ENCODE peak calls at places on chromosome 9, in four cellular contexts. S, J, B and E are unnamed samples.

GRCh38 chr9:106797299-106797698 is 65.7 kb upstream of the ZNF462 start:
- DNase-seq in S (no peak), J (peak), B (no peak), E (no peak)

GRCh38 chr9:128033609-128034008 is 33.5 kb downstream of the NAIF1 start:
- DNase-seq in S (no peak), J (no peak), B (no peak), E (no peak)

GRCh38 chr9:124356745-124357390 is 58.4 kb downstream of the PSMB7 start:
- DNase-seq in S (no peak), J (no peak), B (no peak), E (no peak)

GRCh38 chr9:616694-617093 is 224.8 kb upstream of the DMRT1 start:
- DNase-seq in S (no peak), J (no peak), B (peak), E (no peak)

GRCh38 chr9:106954562-106954961 is 91.6 kb downstream of the ZNF462 start:
- DNase-seq in S (no peak), J (no peak), B (peak), E (no peak)

GRCh38 chr9:36959681-36960574 is 74.1 kb downstream of the PAX5 start:
- DNase-seq in S (no peak), J (no peak), B (no peak), E (no peak)

GRCh38 chr9:81266674-81267073 is 422.7 kb downstream of the TLE1 start:
- DNase-seq in S (no peak), J (peak), B (peak), E (no peak)

GRCh38 chr9:128420060-128420650 is 502 bp upstream of the CERCAM start:
- DNase-seq in S (peak), J (no peak), B (peak), E (peak)

GRCh38 chr9:127574089-127574921 is 37.8 kb upstream of the STXBP1 start:
- DNase-seq in S (peak), J (no peak), B (peak), E (no peak)

GRCh38 chr9:74674077-74674476 is 176.9 kb downstream of the RORB start:
- DNase-seq in S (no peak), J (no peak), B (no peak), E (no peak)

GRCh38 chr9:5578698-5579085 is 50.2 kb upstream of the RIC1 start:
- DNase-seq in S (no peak), J (no peak), B (peak), E (no peak)

GRCh38 chr9:38008168-38009034 is 60.6 kb downstream of the SHB start:
- DNase-seq in S (peak), J (peak), B (peak), E (peak)

GRCh38 chr9:126198854-126199253 is 127.8 kb upstream of the MVB12B start:
- DNase-seq in S (no peak), J (no peak), B (no peak), E (no peak)

GRCh38 chr9:106623558-106623957 is 239.4 kb upstream of the ZNF462 start:
- DNase-seq in S (no peak), J (no peak), B (no peak), E (no peak)

GRCh38 chr9:101737165-101737704 is 1.2 kb downstream of the GRIN3A start:
- DNase-seq in S (no peak), J (no peak), B (no peak), E (no peak)

GRCh38 chr9:109600142-109600541 is 102.0 kb upstream of the PTPN3 start:
- DNase-seq in S (peak), J (peak), B (peak), E (peak)

GRCh38 chr9:89149726-89150125 is 28.9 kb downstream of the SHC3 start:
- DNase-seq in S (peak), J (peak), B (peak), E (peak)

GRCh38 chr9:134283111-134283515 is 43.1 kb upstream of the RXRA start:
- DNase-seq in S (peak), J (peak), B (peak), E (no peak)

GRCh38 chr9:109996936-109997580 is 210.9 kb downstream of the C9orf152 start:
- DNase-seq in S (no peak), J (no peak), B (peak), E (no peak)

GRCh38 chr9:116842658-116843057 is 155.6 kb downstream of the TRIM32 start:
- DNase-seq in S (no peak), J (no peak), B (peak), E (no peak)

GRCh38 chr9:89810434-89810833 is 205.6 kb downstream of the GADD45G start:
- DNase-seq in S (no peak), J (peak), B (no peak), E (no peak)

GRCh38 chr9:8351431-8351830 is 551.9 kb upstream of the DMAC1 start:
- DNase-seq in S (no peak), J (no peak), B (no peak), E (no peak)

GRCh38 chr9:37966443-37967271 is 62.7 kb upstream of the SLC25A51 start:
- DNase-seq in S (no peak), J (no peak), B (no peak), E (no peak)

GRCh38 chr9:126703330-126704156 is 89.8 kb downstream of the LMX1B start:
- DNase-seq in S (no peak), J (no peak), B (no peak), E (no peak)

GRCh38 chr9:69157751-69158466 is 16.2 kb upstream of the TJP2 start:
- DNase-seq in S (no peak), J (peak), B (no peak), E (peak)

GRCh38 chr9:109270441-109270840 is 50.4 kb downstream of the EPB41L4B start:
- DNase-seq in S (no peak), J (no peak), B (no peak), E (no peak)

GRCh38 chr9:70121818-70122436 is 78.3 kb downstream of the MAMDC2 start:
- DNase-seq in S (no peak), J (peak), B (peak), E (no peak)

GRCh38 chr9:88388886-88389617 is 808 bp downstream of the SPIN1 start:
- DNase-seq in S (peak), J (peak), B (peak), E (peak)

GRCh38 chr9:120152295-120152694 is 427.7 kb downstream of the CDK5RAP2 start:
- DNase-seq in S (no peak), J (peak), B (no peak), E (no peak)

GRCh38 chr9:109498195-109499060 is at the start of gene PTPN3:
- DNase-seq in S (no peak), J (no peak), B (peak), E (no peak)

GRCh38 chr9:34430843-34431437 is 27.4 kb downstream of the FAM219A start:
- DNase-seq in S (peak), J (peak), B (peak), E (peak)

GRCh38 chr9:16150501-16150900 is 597.7 kb downstream of the CCDC171 start:
- DNase-seq in S (peak), J (no peak), B (no peak), E (no peak)

GRCh38 chr9:91978739-91979414 is 28.8 kb upstream of the ROR2 start:
- DNase-seq in S (peak), J (peak), B (peak), E (peak)

GRCh38 chr9:546797-547223 is 294.7 kb upstream of the DMRT1 start:
- DNase-seq in S (peak), J (peak), B (no peak), E (peak)

GRCh38 chr9:88064554-88064953 is 73.7 kb downstream of the SPATA31C2 start:
- DNase-seq in S (no peak), J (no peak), B (no peak), E (no peak)

GRCh38 chr9:86636051-86636450 is 281.8 kb upstream of the TUT7 start:
- DNase-seq in S (no peak), J (no peak), B (no peak), E (no peak)

GRCh38 chr9:86629530-86629929 is 275.3 kb upstream of the TUT7 start:
- DNase-seq in S (no peak), J (no peak), B (no peak), E (no peak)

GRCh38 chr9:86633904-86634303 is 279.7 kb upstream of the TUT7 start:
- DNase-seq in S (no peak), J (no peak), B (no peak), E (no peak)

GRCh38 chr9:86634501-86634900 is 280.3 kb upstream of the TUT7 start:
- DNase-seq in S (no peak), J (no peak), B (no peak), E (no peak)

DNA sequence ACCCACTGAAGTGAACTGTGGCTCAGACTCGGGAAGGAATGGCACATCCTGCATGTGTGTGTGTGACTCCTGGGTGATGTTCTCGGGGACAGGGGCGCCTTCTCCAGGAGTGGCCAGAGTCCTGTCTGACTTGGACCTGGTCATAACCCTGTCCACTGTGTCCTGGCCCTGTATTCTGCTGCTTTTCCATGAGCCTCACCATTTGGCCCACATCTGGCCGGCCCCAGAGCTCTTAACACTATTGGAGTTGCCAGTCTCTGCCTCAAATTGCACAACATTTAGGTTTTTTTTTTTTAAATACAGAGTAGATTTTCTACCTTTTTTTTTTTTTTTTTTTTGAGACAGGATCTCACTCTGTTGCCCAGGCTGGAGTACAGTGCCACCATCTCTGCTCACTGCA is 278.3 kb upstream of the TUT7 start:
- DNase-seq in S (peak), J (no peak), B (no peak), E (no peak)
- TF ChIP-seq CTCF in S (no peak), J (no peak), B (no peak), E (no peak)

DNA sequence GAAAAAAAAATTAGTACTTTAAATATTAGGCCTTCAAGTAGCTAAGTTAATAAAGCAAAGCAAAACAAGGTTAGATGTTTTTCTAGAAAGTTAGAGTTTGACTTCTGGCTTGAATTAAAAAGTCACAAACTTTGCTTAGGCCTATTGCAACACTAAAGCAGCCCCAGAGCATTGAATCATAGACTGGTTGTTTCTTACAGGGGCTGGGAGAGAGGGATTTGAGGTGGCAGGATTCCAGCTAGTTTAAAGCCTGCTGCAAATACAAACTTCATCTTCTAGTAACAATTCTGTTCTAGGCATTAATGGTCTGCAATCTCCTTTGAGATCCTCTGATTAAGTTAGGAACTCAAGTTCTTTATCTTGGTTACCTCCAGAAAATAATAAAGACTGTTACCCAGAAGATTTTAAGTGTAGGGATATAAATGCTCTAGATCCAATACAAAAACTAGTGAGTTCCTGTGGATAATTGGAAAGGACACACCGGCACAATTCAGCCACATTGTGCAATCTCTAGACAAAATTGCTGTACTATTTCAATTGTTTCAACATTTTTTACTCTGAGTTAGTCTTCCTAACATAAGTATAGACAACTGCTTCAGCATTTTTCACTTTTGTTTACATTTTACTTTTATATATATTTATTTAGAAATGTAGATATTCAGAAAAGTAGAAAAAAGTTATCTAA is 12.6 kb downstream of the OR13C5 start:
- DNase-seq in S (peak), J (no peak), B (no peak), E (no peak)
- TF ChIP-seq CTCF in S (no peak), J (no peak), B (no peak), E (no peak)

DNA sequence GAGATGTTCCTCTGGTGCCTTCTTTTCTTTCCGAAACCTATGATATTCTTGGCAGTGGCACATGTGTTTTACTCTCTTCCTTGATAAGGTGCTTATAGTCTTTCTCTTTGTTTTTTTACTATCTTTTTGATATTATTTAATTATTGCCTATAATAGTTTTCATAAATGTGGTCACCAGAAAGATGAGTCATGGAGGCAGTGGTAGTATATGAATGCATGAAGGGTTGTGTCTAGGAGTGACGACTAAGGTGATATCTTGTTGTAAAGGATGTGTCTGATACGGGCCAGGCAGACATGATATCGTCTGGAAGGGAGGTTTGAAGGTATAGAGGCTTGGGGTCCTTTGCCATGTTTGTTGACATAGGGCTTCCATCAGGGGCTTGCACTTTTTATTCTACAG is 36.8 kb downstream of the SLC44A1 start:
- DNase-seq in S (no peak), J (no peak), B (no peak), E (no peak)
- TF ChIP-seq CTCF in S (no peak), J (no peak), B (no peak), E (no peak)

GRCh38 chr9:28365736-28366135 is 792.5 kb upstream of the C9orf72 start:
- DNase-seq in S (no peak), J (no peak), B (no peak), E (no peak)

GRCh38 chr9:28363180-28363579 is 789.9 kb upstream of the C9orf72 start:
- DNase-seq in S (no peak), J (no peak), B (no peak), E (no peak)

DNA sequence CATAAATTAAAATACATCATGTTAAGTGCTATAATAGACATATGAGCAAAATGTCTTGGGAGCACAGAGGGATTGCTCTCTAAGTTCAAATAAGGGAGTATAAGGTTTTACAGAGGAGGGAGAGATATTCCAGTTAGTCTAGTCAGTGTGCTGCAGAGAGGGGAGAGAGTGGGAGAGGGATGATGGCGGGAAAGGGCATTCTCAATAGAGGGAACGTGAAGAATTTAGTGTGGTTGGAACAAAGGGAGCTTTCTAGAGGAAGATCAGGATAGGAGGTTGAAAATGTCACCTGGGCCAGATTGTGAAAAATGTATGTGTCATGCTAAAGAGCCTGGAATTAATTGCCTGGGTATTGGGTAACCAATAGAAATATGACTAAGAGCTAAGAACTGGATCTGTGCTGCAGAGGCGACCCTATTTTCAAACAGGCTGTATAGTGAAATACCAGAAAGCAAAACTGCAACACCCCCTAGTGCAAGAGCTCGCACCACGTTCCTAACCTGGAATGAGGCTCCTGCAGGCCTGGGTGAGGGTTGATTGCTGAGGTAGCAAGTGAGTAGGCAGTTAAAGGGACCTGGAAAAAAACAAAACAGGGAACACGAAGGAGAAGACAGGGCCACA is 791.8 kb upstream of the C9orf72 start:
- DNase-seq in S (no peak), J (no peak), B (peak), E (no peak)
- TF ChIP-seq CTCF in S (no peak), J (no peak), B (no peak), E (no peak)

GRCh38 chr9:79431019-79431679 is 140.6 kb upstream of the TLE4 start:
- DNase-seq in S (no peak), J (peak), B (peak), E (no peak)
- TF ChIP-seq CTCF in S (no peak), J (no peak), B (peak), E (peak)

DNA sequence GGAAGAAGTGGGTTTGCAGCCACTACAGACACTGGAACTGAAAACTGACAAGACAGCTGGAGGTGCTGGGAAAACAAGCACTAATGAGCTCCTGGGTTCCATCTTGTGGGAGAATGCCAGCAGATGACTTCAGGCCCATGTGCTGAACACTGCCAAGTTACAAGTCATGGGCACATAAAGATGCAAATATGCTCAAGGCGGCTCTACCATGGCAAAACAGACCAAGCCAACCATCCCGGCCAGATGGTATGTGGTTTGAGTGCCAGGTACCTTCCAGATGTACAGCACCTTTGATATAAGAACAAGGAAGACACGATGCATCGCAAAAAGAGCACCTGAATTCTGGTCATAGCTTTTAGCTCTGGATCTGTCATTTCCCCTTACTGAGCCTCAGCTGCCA is 19.9 kb downstream of the TNFSF8 start:
- DNase-seq in S (no peak), J (no peak), B (no peak), E (no peak)
- TF ChIP-seq CTCF in S (no peak), J (no peak), B (no peak), E (no peak)

GRCh38 chr9:14316574-14317304 is 2.8 kb upstream of the NFIB start:
- DNase-seq in S (no peak), J (no peak), B (no peak), E (no peak)

GRCh38 chr9:14315754-14316573 is 2.0 kb upstream of the NFIB start:
- DNase-seq in S (peak), J (no peak), B (peak), E (no peak)

GRCh38 chr9:14313951-14314423 is at the start of gene NFIB:
- DNase-seq in S (peak), J (no peak), B (peak), E (no peak)

GRCh38 chr9:14314424-14314928 is 535 bp upstream of the NFIB start:
- DNase-seq in S (peak), J (peak), B (peak), E (peak)

DNA sequence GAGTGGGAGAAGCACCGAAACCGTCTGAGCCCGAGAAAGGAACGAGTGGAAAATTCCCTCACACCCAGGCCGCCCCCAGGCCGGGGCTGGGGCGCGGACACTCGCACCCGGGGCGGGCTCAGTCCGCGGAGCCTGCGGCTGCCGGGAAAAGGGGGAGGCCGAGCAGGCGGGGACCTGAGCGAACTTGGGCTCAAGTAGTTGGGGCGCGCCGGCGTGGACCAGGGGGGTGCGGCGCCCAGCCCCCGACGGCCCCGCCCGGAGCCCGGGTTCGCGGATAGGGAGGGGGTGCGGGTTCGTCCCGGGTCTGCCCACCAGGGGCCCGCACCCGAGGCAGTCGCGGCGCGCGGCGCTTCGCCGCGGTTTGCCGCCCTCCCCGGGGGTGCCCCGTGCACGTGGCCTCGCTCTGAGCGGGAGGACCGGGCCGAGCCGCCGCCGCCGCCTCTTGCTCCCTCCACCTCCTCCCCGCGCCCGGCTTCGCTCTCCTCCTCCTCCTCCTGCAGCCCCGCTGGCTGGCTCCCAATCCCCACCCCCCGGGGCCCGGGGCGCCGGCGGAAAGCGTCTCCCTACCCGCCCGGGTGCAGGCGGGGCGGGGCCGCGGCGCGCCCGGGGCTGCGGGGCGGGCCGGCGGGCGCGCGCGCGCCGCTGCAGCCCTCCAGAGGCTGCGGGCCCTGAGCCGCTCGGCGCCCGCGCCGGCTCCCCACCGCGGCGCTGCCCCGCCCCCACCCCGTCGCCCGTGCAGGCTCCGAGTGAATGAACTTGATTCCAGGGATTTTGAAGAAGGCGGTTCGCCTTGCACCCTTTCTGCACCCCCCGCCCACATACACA is 1.2 kb upstream of the NFIB start:
- DNase-seq in S (peak), J (peak), B (peak), E (no peak)
- TF ChIP-seq CTCF in S (no peak), J (no peak), B (no peak), E (no peak)

DNA sequence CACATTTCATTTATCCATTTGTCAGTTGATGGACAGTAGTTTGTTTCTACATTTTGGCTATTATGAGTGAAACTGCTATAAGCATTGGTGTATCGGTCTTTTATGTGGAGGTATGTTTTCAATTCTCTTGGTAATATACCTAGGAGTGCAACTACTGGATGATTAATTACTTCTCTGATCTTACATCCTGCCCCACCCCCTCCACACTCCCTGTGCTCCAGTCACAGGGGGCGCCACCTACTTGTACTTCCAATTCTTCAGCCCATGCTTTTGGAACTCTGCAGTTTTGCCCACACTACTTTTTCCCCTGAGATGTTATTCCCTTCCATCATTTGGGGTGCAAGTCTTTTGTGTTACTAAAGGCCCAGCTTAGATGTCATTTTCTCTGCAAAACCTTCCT is 42.0 kb downstream of the SEC61B start:
- DNase-seq in S (no peak), J (no peak), B (peak), E (no peak)
- TF ChIP-seq CTCF in S (peak), J (peak), B (peak), E (peak)